ENCODE peak calls at places on chromosomes 4 and X, in six cellular contexts. One of them, this sample, is unnamed.

GRCh38 chr4:20684852-20685763 is 15.2 kb upstream of the PACRGL start:
- DNase-seq in GM12892: no peak
- DNase-seq in stomach: no peak
- DNase-seq in HepG2: no peak
- DNase-seq in HCT116: no peak
- DNase-seq in breast epithelium: no peak
- DNase-seq in this sample: no peak

GRCh38 chr4:11149612-11150259 is 279.0 kb downstream of the HS3ST1 start:
- DNase-seq in GM12892: no peak
- DNase-seq in stomach: no peak
- DNase-seq in HepG2: no peak
- DNase-seq in HCT116: no peak
- DNase-seq in breast epithelium: no peak
- DNase-seq in this sample: no peak

GRCh38 chr4:138035781-138036258 is 206.3 kb downstream of the SLC7A11 start:
- DNase-seq in GM12892: peak
- DNase-seq in stomach: no peak
- DNase-seq in HepG2: peak
- DNase-seq in HCT116: peak
- DNase-seq in breast epithelium: no peak
- DNase-seq in this sample: peak

GRCh38 chrX:28188526-28188925 is 207.3 kb upstream of the DCAF8L1 start:
- DNase-seq in GM12892: no peak
- DNase-seq in stomach: no peak
- DNase-seq in HepG2: no peak
- DNase-seq in HCT116: peak
- DNase-seq in breast epithelium: no peak
- DNase-seq in this sample: no peak

GRCh38 chr4:119103263-119103662 is 32.4 kb upstream of the MYOZ2 start:
- DNase-seq in GM12892: no peak
- DNase-seq in stomach: no peak
- DNase-seq in HepG2: peak
- DNase-seq in HCT116: peak
- DNase-seq in breast epithelium: peak
- DNase-seq in this sample: no peak

GRCh38 chrX:121853762-121854613 is 806.6 kb downstream of the GLUD2 start:
- DNase-seq in GM12892: no peak
- DNase-seq in stomach: no peak
- DNase-seq in HepG2: no peak
- DNase-seq in HCT116: no peak
- DNase-seq in breast epithelium: no peak
- DNase-seq in this sample: no peak

GRCh38 chr4:92254767-92255442 is 48.9 kb upstream of the GRID2 start:
- DNase-seq in GM12892: no peak
- DNase-seq in stomach: no peak
- DNase-seq in HepG2: no peak
- DNase-seq in HCT116: no peak
- DNase-seq in breast epithelium: no peak
- DNase-seq in this sample: no peak

GRCh38 chrX:107849747-107850478 is 24.2 kb downstream of the MID2 start:
- DNase-seq in GM12892: no peak
- DNase-seq in stomach: no peak
- DNase-seq in HepG2: no peak
- DNase-seq in HCT116: no peak
- DNase-seq in breast epithelium: no peak
- DNase-seq in this sample: no peak

GRCh38 chr4:182770969-182771330 is 146.2 kb downstream of the DCTD start:
- DNase-seq in GM12892: no peak
- DNase-seq in stomach: no peak
- DNase-seq in HepG2: peak
- DNase-seq in HCT116: no peak
- DNase-seq in breast epithelium: no peak
- DNase-seq in this sample: no peak

GRCh38 chr4:42655921-42656735 is 777 bp downstream of the ATP8A1 start:
- DNase-seq in GM12892: peak
- DNase-seq in stomach: peak
- DNase-seq in HepG2: peak
- DNase-seq in HCT116: no peak
- DNase-seq in breast epithelium: peak
- DNase-seq in this sample: peak

GRCh38 chrX:77742788-77743476 is 43.1 kb downstream of the ATRX start:
- DNase-seq in GM12892: no peak
- DNase-seq in stomach: no peak
- DNase-seq in HepG2: no peak
- DNase-seq in HCT116: no peak
- DNase-seq in breast epithelium: no peak
- DNase-seq in this sample: no peak

GRCh38 chr4:83124079-83124780 is 9.7 kb upstream of the PLAC8 start:
- DNase-seq in GM12892: no peak
- DNase-seq in stomach: no peak
- DNase-seq in HepG2: no peak
- DNase-seq in HCT116: no peak
- DNase-seq in breast epithelium: no peak
- DNase-seq in this sample: no peak

GRCh38 chr4:8215001-8215427 is 15.9 kb downstream of the SH3TC1 start:
- DNase-seq in GM12892: no peak
- DNase-seq in stomach: peak
- DNase-seq in HepG2: no peak
- DNase-seq in HCT116: no peak
- DNase-seq in breast epithelium: no peak
- DNase-seq in this sample: no peak

GRCh38 chr4:20356565-20356964 is 104.9 kb downstream of the SLIT2 start:
- DNase-seq in GM12892: no peak
- DNase-seq in stomach: no peak
- DNase-seq in HepG2: no peak
- DNase-seq in HCT116: no peak
- DNase-seq in breast epithelium: no peak
- DNase-seq in this sample: no peak

GRCh38 chrX:151789179-151789800 is 54.7 kb downstream of the CNGA2 start:
- DNase-seq in GM12892: no peak
- DNase-seq in stomach: peak
- DNase-seq in HepG2: no peak
- DNase-seq in HCT116: no peak
- DNase-seq in breast epithelium: peak
- DNase-seq in this sample: no peak

GRCh38 chrX:105307762-105308161 is 87.3 kb upstream of the TEX13A start:
- DNase-seq in GM12892: no peak
- DNase-seq in stomach: no peak
- DNase-seq in HepG2: no peak
- DNase-seq in HCT116: no peak
- DNase-seq in breast epithelium: no peak
- DNase-seq in this sample: no peak

DNA sequence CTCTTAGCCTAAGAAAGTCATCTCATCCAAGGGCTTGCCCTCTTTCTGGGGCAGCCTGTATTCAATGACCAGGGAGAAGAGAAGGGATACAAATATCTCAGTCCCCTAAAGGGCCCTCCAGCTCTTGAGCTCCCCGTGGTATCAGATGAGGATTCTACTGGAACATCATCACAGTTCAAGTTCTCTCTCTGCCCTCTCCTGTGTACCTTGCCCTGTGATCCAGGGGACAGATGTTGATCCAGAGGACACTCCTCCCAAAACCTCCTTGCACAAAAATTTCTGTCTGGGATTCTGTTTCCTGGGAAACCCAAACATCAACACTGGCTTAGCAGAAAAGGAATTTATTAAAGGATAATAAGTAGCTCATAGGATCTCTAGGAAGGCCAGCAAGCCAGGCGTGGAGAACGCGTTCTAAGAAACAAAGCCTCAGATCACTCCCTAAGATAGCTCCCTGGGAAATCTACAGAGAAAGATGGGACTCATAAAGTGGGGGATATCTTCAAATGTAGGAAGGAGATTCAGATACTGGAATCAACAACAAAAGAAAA is 296.3 kb upstream of the KLF3 start:
- DNase-seq in GM12892: no peak
- DNase-seq in stomach: no peak
- DNase-seq in HepG2: peak
- DNase-seq in HCT116: no peak
- DNase-seq in breast epithelium: no peak
- DNase-seq in this sample: no peak
- TF ChIP-seq POLR2AphosphoS5 in GM12892: no peak
- TF ChIP-seq POLR2AphosphoS5 in stomach: no peak
- TF ChIP-seq POLR2AphosphoS5 in HepG2: no peak
- TF ChIP-seq POLR2AphosphoS5 in HCT116: no peak
- TF ChIP-seq POLR2AphosphoS5 in breast epithelium: no peak
- TF ChIP-seq POLR2AphosphoS5 in this sample: no peak

GRCh38 chr4:167210166-167210565 is 24.1 kb downstream of the SPOCK3 start:
- DNase-seq in GM12892: no peak
- DNase-seq in stomach: no peak
- DNase-seq in HepG2: no peak
- DNase-seq in HCT116: no peak
- DNase-seq in breast epithelium: no peak
- DNase-seq in this sample: no peak
- TF ChIP-seq POLR2AphosphoS5 in GM12892: no peak
- TF ChIP-seq POLR2AphosphoS5 in stomach: no peak
- TF ChIP-seq POLR2AphosphoS5 in HepG2: no peak
- TF ChIP-seq POLR2AphosphoS5 in HCT116: no peak
- TF ChIP-seq POLR2AphosphoS5 in breast epithelium: no peak
- TF ChIP-seq POLR2AphosphoS5 in this sample: no peak

DNA sequence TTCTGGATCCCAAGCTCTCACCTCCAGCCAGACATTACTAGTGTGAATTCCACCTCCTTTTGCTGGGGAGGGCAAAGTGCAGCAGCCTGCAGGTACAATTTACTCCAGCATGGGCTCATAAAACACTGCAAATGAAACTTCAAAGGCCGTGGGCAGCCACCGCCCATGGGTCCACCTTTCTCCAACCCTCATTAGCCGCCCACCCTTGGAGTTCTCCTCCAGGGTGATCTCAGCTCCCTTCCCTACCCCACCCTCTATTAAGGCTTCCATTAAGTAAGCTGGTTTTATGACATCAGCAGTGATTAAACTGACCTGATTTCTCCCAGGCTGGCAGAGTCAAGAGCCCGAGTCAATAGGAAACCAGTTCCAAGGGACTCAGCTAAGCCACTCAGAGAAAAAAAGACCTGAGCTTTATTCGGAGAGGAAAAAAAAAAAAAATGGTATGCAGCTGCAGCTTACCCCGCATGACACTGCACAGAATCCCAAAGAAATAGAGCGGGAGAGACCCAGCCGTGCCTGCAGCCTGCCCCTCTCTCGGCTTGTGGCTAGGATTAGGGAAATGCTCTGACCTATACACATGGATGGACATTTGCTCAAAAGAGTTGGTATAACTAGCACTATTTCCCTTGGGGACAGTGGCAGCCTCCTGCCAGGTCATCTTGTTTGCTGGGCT is 319.6 kb downstream of the PTTG2 start:
- DNase-seq in GM12892: no peak
- DNase-seq in stomach: no peak
- DNase-seq in HepG2: no peak
- DNase-seq in HCT116: no peak
- DNase-seq in breast epithelium: no peak
- DNase-seq in this sample: no peak
- TF ChIP-seq POLR2AphosphoS5 in GM12892: no peak
- TF ChIP-seq POLR2AphosphoS5 in stomach: no peak
- TF ChIP-seq POLR2AphosphoS5 in HepG2: no peak
- TF ChIP-seq POLR2AphosphoS5 in HCT116: no peak
- TF ChIP-seq POLR2AphosphoS5 in breast epithelium: no peak
- TF ChIP-seq POLR2AphosphoS5 in this sample: no peak

DNA sequence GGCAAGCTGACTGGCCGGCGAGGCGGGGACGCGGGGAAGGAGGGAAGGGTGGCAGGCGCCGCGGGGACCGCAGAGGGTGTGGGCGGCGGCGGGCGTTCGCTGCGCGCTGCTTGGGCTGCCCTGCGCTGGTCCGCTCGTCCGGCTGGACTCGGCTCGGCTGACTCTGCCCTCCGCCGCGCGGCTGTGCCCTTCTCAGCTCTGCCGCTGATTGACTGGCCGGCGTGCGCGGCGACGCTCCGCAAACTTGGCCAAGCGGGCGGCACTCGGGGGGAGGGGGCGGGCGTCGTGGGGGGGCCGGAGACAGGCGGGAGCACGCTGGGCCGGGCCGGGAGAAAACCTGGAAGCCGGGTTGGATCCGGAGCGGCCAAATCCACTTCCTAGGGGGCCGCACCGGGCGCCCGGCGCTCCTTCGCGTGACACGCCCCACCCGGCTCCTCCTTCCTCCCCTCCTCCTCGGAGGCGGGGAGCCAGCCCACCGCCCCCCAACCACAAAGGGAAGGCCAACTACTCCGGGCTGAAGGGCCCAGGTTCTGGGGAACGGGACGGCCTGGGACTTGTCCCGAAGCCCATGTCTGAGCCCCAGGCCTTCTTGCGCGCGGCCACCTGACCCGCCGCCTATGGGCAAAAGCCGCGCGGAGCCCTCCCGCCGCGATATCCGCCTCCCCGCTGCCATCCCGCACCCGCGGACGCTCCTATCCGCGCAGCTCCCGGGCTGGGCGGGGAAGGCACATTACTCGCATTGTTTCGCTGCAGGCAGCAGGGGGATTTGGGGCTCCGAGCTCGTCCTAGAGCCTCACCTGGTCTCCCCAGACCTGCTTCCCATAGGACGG is at the start of gene GPC4:
- DNase-seq in GM12892: no peak
- DNase-seq in stomach: peak
- DNase-seq in HepG2: no peak
- DNase-seq in HCT116: peak
- DNase-seq in breast epithelium: peak
- DNase-seq in this sample: peak
- TF ChIP-seq POLR2AphosphoS5 in GM12892: no peak
- TF ChIP-seq POLR2AphosphoS5 in stomach: peak
- TF ChIP-seq POLR2AphosphoS5 in HepG2: no peak
- TF ChIP-seq POLR2AphosphoS5 in HCT116: peak
- TF ChIP-seq POLR2AphosphoS5 in breast epithelium: no peak
- TF ChIP-seq POLR2AphosphoS5 in this sample: no peak

GRCh38 chr4:132998585-132999230 is 150.4 kb upstream of the PCDH10 start:
- DNase-seq in GM12892: no peak
- DNase-seq in stomach: no peak
- DNase-seq in HepG2: no peak
- DNase-seq in HCT116: no peak
- DNase-seq in breast epithelium: no peak
- DNase-seq in this sample: no peak

GRCh38 chr4:133003169-133003568 is 145.9 kb upstream of the PCDH10 start:
- DNase-seq in GM12892: no peak
- DNase-seq in stomach: no peak
- DNase-seq in HepG2: peak
- DNase-seq in HCT116: no peak
- DNase-seq in breast epithelium: no peak
- DNase-seq in this sample: no peak

GRCh38 chr4:133000012-133000411 is 149.1 kb upstream of the PCDH10 start:
- DNase-seq in GM12892: no peak
- DNase-seq in stomach: no peak
- DNase-seq in HepG2: no peak
- DNase-seq in HCT116: no peak
- DNase-seq in breast epithelium: no peak
- DNase-seq in this sample: no peak
- TF ChIP-seq POLR2AphosphoS5 in GM12892: no peak
- TF ChIP-seq POLR2AphosphoS5 in stomach: no peak
- TF ChIP-seq POLR2AphosphoS5 in HepG2: no peak
- TF ChIP-seq POLR2AphosphoS5 in HCT116: no peak
- TF ChIP-seq POLR2AphosphoS5 in breast epithelium: no peak
- TF ChIP-seq POLR2AphosphoS5 in this sample: no peak

This sample was measured in GM12891.